ENCODE peak calls at places on chromosomes 5 and 9, in nine cellular contexts. K is effector memory CD8-positive, alpha-beta T cell; D is CD8-positive, alpha-beta T cell; R is GM23248; X is hippocampal formation; Q is GM13976; P is erythroblast; B is NCI-H1436 treated with DMSO at 0.1 percent for 48 hours; U is islet precursor cell. V is an unnamed sample.
A peak's percentile ranks its signal among the peaks of the same experiment; 100 is the strongest.

GRCh38 chr9:70427161-70427945 is 12.9 kb upstream of the KLF9 start:
- DNase-seq in K (no peak), D (no peak), R (peak; percentile 39), X (no peak), Q (no peak), P (no peak), B (no peak), U (no peak), V (no peak)

GRCh38 chr5:163888366-163888765 is 382.9 kb downstream of the MAT2B start:
- DNase-seq in K (no peak), D (no peak), R (no peak), X (no peak), Q (no peak), P (no peak), B (no peak), U (peak; percentile 62), V (no peak)

GRCh38 chr9:121780641-121781040 is 129.2 kb downstream of the DAB2IP start:
- DNase-seq in K (no peak), D (no peak), R (no peak), X (no peak), Q (no peak), P (no peak), B (no peak), U (peak; percentile 38), V (no peak)

GRCh38 chr9:77714077-77714549 is 66.0 kb upstream of the GNA14 start:
- DNase-seq in K (no peak), D (no peak), R (peak; percentile 38), X (no peak), Q (no peak), P (no peak), B (no peak), U (peak; percentile 77), V (no peak)

GRCh38 chr5:68215888-68216736 is 556 bp downstream of the PIK3R1 start:
- DNase-seq in K (peak; percentile 36), D (peak; percentile 37), R (peak; percentile 81), X (peak; percentile 87), Q (peak; percentile 79), P (peak; percentile 73), B (no peak), U (peak; percentile 80), V (peak; percentile 75)

GRCh38 chr5:175032013-175032412 is 307.6 kb downstream of the MSX2 start:
- DNase-seq in K (no peak), D (no peak), R (no peak), X (no peak), Q (no peak), P (no peak), B (no peak), U (no peak), V (no peak)

GRCh38 chr9:70954126-70954525 is 167.3 kb downstream of the TRPM3 start:
- DNase-seq in K (no peak), D (no peak), R (peak; percentile 76), X (no peak), Q (no peak), P (no peak), B (no peak), U (peak; percentile 92), V (no peak)

GRCh38 chr5:79495311-79495710 is 18.6 kb downstream of the HOMER1 start:
- DNase-seq in K (no peak), D (no peak), R (peak; percentile 8), X (no peak), Q (no peak), P (no peak), B (peak; percentile 55), U (no peak), V (no peak)

GRCh38 chr9:121280715-121281613 is 13.0 kb downstream of the GSN start:
- DNase-seq in K (no peak), D (no peak), R (no peak), X (no peak), Q (no peak), P (no peak), B (no peak), U (no peak), V (no peak)

GRCh38 chr5:142211918-142212317 is 103.3 kb downstream of the NDFIP1 start:
- DNase-seq in K (no peak), D (no peak), R (no peak), X (no peak), Q (no peak), P (no peak), B (no peak), U (no peak), V (no peak)

GRCh38 chr5:73354406-73354805 is 94.2 kb downstream of the FOXD1 start:
- DNase-seq in K (no peak), D (no peak), R (no peak), X (no peak), Q (no peak), P (no peak), B (no peak), U (no peak), V (no peak)

GRCh38 chr9:97703437-97704326 is 6.5 kb upstream of the XPA start:
- DNase-seq in K (no peak), D (no peak), R (peak; percentile 95), X (no peak), Q (no peak), P (no peak), B (no peak), U (peak; percentile 84), V (no peak)

GRCh38 chr9:121454972-121455371 is 44.7 kb downstream of the GGTA1 start:
- DNase-seq in K (no peak), D (no peak), R (no peak), X (no peak), Q (peak; percentile 55), P (no peak), B (no peak), U (no peak), V (no peak)

GRCh38 chr5:170638454-170639220 is 134.8 kb downstream of the KCNIP1 start:
- DNase-seq in K (peak; percentile 35), D (peak; percentile 41), R (peak; percentile 54), X (peak; percentile 37), Q (peak; percentile 83), P (peak; percentile 38), B (no peak), U (peak; percentile 88), V (peak; percentile 35)

GRCh38 chr9:128276574-128277270 is 646 bp downstream of the SWI5 start:
- DNase-seq in K (peak; percentile 5), D (no peak), R (peak; percentile 67), X (no peak), Q (no peak), P (peak; percentile 43), B (no peak), U (peak; percentile 83), V (no peak)

GRCh38 chr9:92257327-92257726 is 36.2 kb downstream of the IARS1 start:
- DNase-seq in K (no peak), D (no peak), R (no peak), X (no peak), Q (no peak), P (no peak), B (no peak), U (no peak), V (no peak)

GRCh38 chr5:38922199-38922598 is 76.4 kb downstream of the OSMR start:
- DNase-seq in K (peak; percentile 24), D (peak; percentile 9), R (peak; percentile 69), X (peak; percentile 32), Q (peak; percentile 66), P (peak; percentile 34), B (no peak), U (peak; percentile 77), V (no peak)

GRCh38 chr9:124040935-124041816 is 29.6 kb downstream of the LHX2 start:
- DNase-seq in K (peak; percentile 35), D (peak; percentile 21), R (peak; percentile 44), X (no peak), Q (peak; percentile 92), P (peak; percentile 20), B (no peak), U (peak; percentile 73), V (no peak)

GRCh38 chr9:134623408-134624066 is 18.1 kb upstream of the COL5A1 start:
- DNase-seq in K (no peak), D (no peak), R (peak; percentile 93), X (no peak), Q (no peak), P (no peak), B (no peak), U (peak; percentile 37), V (no peak)

GRCh38 chr5:157143127-157143959 is 678 bp upstream of the MED7 start:
- DNase-seq in K (peak; percentile 37), D (peak; percentile 35), R (peak; percentile 75), X (no peak), Q (peak; percentile 66), P (peak; percentile 87), B (peak; percentile 80), U (no peak), V (no peak)

GRCh38 chr9:133680976-133681657 is 45.0 kb downstream of the DBH start:
- DNase-seq in K (no peak), D (no peak), R (no peak), X (no peak), Q (no peak), P (no peak), B (no peak), U (no peak), V (no peak)

GRCh38 chr9:87063246-87063645 is 115.9 kb upstream of the GAS1 start:
- DNase-seq in K (no peak), D (no peak), R (peak; percentile 87), X (no peak), Q (no peak), P (no peak), B (no peak), U (no peak), V (no peak)

GRCh38 chr9:72324974-72325373 is 40.0 kb downstream of the ZFAND5 start:
- DNase-seq in K (no peak), D (no peak), R (no peak), X (no peak), Q (no peak), P (no peak), B (no peak), U (no peak), V (no peak)

GRCh38 chr9:115850548-115851304 is 302.9 kb upstream of the PAPPA start:
- DNase-seq in K (no peak), D (no peak), R (peak; percentile 81), X (no peak), Q (no peak), P (no peak), B (no peak), U (no peak), V (no peak)